ENCODE peak calls at places on chromosomes 2 and 18, in seven cellular contexts. O is endodermal cell, H is psoas muscle, Z is PC-3, L is tibial nerve, K is heart right ventricle, E is IMR-90. Y is an unnamed sample.

GRCh38 chr2:160871096-160871495 is 289.1 kb upstream of the TANK start:
- DNase-seq in L (no peak), H (peak), O (no peak), K (peak), Z (no peak), E (peak), Y (peak)

GRCh38 chr2:204982303-204982702 is 437.0 kb downstream of the PARD3B start:
- DNase-seq in E (peak), K (no peak), L (no peak), Z (no peak), O (peak), H (no peak), Y (peak)

GRCh38 chr18:56312554-56312953 is 325.8 kb downstream of the TXNL1 start:
- DNase-seq in O (no peak), E (peak), L (no peak), K (no peak), Z (no peak), H (no peak), Y (peak)

GRCh38 chr2:236417150-236417549 is 152.5 kb upstream of the ACKR3 start:
- DNase-seq in K (no peak), L (no peak), H (no peak), O (no peak), Z (no peak), E (no peak), Y (no peak)

GRCh38 chr2:69715964-69716363 is 26.0 kb upstream of the ANXA4 start:
- DNase-seq in O (no peak), K (no peak), E (peak), Z (no peak), H (no peak), L (no peak), Y (peak)

GRCh38 chr2:201983174-201983573 is 50.5 kb upstream of the FZD7 start:
- DNase-seq in O (no peak), Z (no peak), K (no peak), E (no peak), L (no peak), H (no peak), Y (no peak)

GRCh38 chr2:208101716-208102631 is 22.4 kb downstream of the CRYGD start:
- DNase-seq in K (no peak), E (peak), H (no peak), O (no peak), L (no peak), Z (peak), Y (peak)

GRCh38 chr18:62480927-62481326 is 41.9 kb upstream of the ZCCHC2 start:
- DNase-seq in Z (no peak), L (no peak), E (no peak), H (no peak), K (no peak), O (no peak), Y (no peak)

GRCh38 chr2:57516740-57517340 is 529.8 kb upstream of the VRK2 start:
- DNase-seq in L (no peak), Z (peak), K (no peak), O (no peak), H (no peak), E (peak), Y (peak)

GRCh38 chr2:202278036-202278760 is 12.6 kb downstream of the NOP58 start:
- DNase-seq in L (no peak), H (no peak), O (peak), K (no peak), E (peak), Z (peak), Y (peak)

GRCh38 chr18:23487738-23488625 is 15.3 kb upstream of the RMC1 start:
- DNase-seq in L (no peak), H (no peak), K (no peak), Z (peak), E (peak), O (no peak), Y (peak)

GRCh38 chr2:176710657-176711197 is 441.5 kb downstream of the MTX2 start:
- DNase-seq in H (no peak), O (no peak), E (no peak), Z (no peak), L (peak), K (no peak), Y (peak)

GRCh38 chr2:145220496-145220895 is 700.6 kb upstream of the ZEB2 start:
- DNase-seq in O (no peak), L (no peak), H (no peak), Z (no peak), E (no peak), K (no peak), Y (no peak)

GRCh38 chr2:8303322-8303832 is 378.5 kb upstream of the ID2 start:
- DNase-seq in Z (no peak), E (no peak), K (peak), O (no peak), L (peak), H (peak), Y (peak)

GRCh38 chr2:160028431-160029269 is 33.8 kb downstream of the PLA2R1 start:
- DNase-seq in L (no peak), E (peak), O (no peak), K (no peak), H (no peak), Z (no peak), Y (peak)

DNA sequence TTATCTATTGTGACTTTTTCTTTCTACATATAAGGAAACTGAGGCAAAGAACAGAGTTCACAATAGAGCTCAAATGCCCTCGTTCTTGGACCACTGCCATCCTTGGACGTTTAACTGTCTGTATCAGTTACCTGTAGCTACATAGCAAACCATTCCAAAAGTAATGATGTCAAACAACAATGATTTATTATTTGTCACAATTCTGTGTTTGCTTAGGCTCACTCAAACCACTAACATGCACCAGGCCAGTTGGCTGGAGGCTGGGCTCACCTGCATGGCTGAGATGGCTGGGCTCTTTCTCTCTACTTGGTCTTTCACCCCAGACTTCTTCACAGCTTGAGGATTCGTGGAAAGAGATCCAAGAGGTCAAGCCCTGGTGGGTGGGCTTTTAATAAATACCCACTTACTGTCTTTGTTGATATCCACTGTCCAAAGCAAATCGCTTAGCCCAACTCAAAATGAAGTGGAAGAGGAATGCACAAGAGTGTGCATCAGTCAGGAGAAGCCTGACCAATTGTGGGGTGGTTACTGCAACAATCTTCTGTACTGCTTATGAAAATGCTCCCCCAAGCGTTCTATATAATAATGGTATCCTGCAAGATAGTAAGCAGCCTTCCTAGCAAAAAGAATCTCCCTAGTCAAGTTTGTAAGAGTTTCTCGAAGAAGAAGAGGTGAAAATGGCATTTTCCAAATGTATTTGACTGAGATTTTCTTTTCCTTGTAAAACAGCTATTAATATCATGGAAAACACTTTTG is 163.5 kb upstream of the NT5C1B start:
- DNase-seq in K (no peak), H (no peak), Z (peak), O (no peak), L (no peak), E (peak), Y (peak)
- TF ChIP-seq CTCF in K (no peak), H (no peak), Z (peak), O (no peak), L (no peak), E (peak), Y (peak)

DNA sequence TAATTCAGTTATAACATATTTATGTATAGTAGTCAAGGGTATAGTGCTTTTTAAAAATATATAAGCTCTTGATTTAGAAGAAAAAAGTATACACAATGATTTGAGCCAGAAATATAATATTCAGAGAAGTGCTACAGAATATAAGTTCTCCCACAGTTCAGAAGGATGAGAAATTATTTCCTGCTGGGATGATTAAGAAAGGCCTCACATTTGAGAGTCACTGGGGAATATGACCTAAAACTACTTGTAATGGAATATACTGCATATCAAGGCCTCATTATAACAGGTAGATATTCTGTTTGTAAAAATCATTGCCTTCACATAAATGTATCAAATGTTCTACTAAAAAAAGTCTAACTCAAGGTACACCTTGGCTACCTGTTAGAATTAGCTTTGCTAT is 203.5 kb downstream of the MBD2 start:
- DNase-seq in Z (no peak), K (no peak), E (no peak), L (no peak), H (no peak), O (no peak), Y (peak)
- H3K4me3 ChIP-seq in Z (no peak), K (no peak), E (no peak), L (no peak), H (no peak), O (no peak), Y (no peak)

GRCh38 chr18:71784777-71785176 is 759.4 kb downstream of the CBLN2 start:
- DNase-seq in Z (peak), E (no peak), O (peak), H (no peak), L (no peak), K (no peak), Y (peak)
- TF ChIP-seq CTCF in Z (peak), E (peak), O (peak), H (no peak), L (no peak), K (no peak), Y (peak)

GRCh38 chr2:45257820-45258219 is 248.6 kb upstream of the SIX2 start:
- DNase-seq in E (no peak), Z (no peak), O (no peak), H (no peak), K (no peak), L (no peak), Y (no peak)
- H3K4me3 ChIP-seq in E (no peak), Z (no peak), O (no peak), H (no peak), K (no peak), L (no peak), Y (no peak)

Y was measured in choroid plexus epithelial cell.